ENCODE peak calls at places on chromosomes 2 and 18, in eight cellular contexts. Q is HepG2, T is A549, P is H54, J is sigmoid colon, W is IMR-90, S is lower leg skin, F is ovary. Y is an unnamed sample.

GRCh38 chr18:9595197-9595596 is 19.2 kb downstream of the PPP4R1 start:
- DNase-seq in P (no peak), Q (no peak), S (no peak), T (no peak), F (no peak), W (peak; percentile 53), J (no peak), Y (no peak)

GRCh38 chr2:127052068-127052770 is 54.7 kb downstream of the BIN1 start:
- DNase-seq in S (no peak), J (peak; percentile 60), T (no peak), F (peak; percentile 6), W (no peak), P (no peak), Q (no peak), Y (peak; percentile 12)

GRCh38 chr2:159090514-159091201 is 122.2 kb downstream of the TANC1 start:
- DNase-seq in F (no peak), J (no peak), W (peak; percentile 38), Q (no peak), P (peak; percentile 49), S (no peak), T (peak; percentile 13), Y (no peak)

GRCh38 chr2:12262681-12263436 is 453.9 kb upstream of the TRIB2 start:
- DNase-seq in T (no peak), P (no peak), F (peak; percentile 60), S (no peak), J (peak; percentile 77), Q (no peak), W (peak; percentile 77), Y (no peak)

GRCh38 chr18:57353137-57353939 is 981 bp downstream of the ST8SIA3 start:
- DNase-seq in P (no peak), S (no peak), J (no peak), T (no peak), W (no peak), F (no peak), Q (no peak), Y (no peak)

GRCh38 chr2:157460384-157460837 is 16.5 kb upstream of the CYTIP start:
- DNase-seq in S (no peak), F (no peak), P (no peak), T (peak; percentile 12), J (no peak), Q (peak; percentile 24), W (no peak), Y (no peak)

GRCh38 chr2:134398300-134398699 is 144.4 kb downstream of the MGAT5 start:
- DNase-seq in W (peak; percentile 91), S (no peak), F (no peak), Q (no peak), P (no peak), J (no peak), T (no peak), Y (no peak)

GRCh38 chr2:60410458-60411146 is 142.9 kb downstream of the BCL11A start:
- DNase-seq in Q (no peak), S (no peak), W (no peak), P (no peak), J (no peak), T (no peak), F (no peak), Y (no peak)

GRCh38 chr18:10299686-10300085 is 154.7 kb upstream of the APCDD1 start:
- DNase-seq in T (no peak), F (no peak), Q (no peak), P (no peak), W (no peak), S (no peak), J (no peak), Y (no peak)

DNA sequence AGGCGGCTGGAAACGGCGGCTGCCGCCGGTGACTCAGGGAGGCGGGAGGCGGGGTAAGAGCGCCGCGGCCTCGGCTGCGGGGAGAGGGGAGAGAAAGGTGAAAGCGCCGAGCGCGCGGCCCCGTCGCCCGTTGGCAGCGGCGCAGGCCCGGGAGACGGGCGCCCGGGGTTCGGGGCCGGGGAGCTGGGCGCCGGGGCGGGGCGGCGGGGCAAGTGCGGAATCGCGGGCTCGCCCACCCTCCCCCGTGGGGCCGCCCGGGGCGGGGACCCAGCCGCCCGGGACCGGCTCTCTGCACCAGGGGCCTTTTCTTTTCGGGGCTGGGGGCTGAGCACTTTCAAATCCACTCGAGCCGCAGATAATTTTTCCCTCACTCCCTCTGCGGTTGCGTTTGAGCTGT is 219 bp downstream of the KDM3A start:
- DNase-seq in T (no peak), F (no peak), P (no peak), S (no peak), Q (no peak), W (no peak), J (no peak), Y (no peak)
- TF ChIP-seq POLR2A in T (peak; percentile 93), F (no peak), P (peak; percentile 75), S (no peak), Q (peak; percentile 94), W (peak; percentile 95), J (no peak), Y (peak; percentile 83)

GRCh38 chr2:167862296-167862695 is 385.1 kb downstream of the STK39 start:
- DNase-seq in Q (no peak), F (no peak), J (no peak), S (no peak), T (no peak), P (no peak), W (no peak), Y (no peak)
- TF ChIP-seq POLR2A in Q (no peak), F (no peak), J (no peak), S (no peak), T (no peak), P (no peak), W (no peak), Y (no peak)

GRCh38 chr18:60936101-60936500 is 397.1 kb upstream of the CDH20 start:
- DNase-seq in T (no peak), S (no peak), F (no peak), J (no peak), Q (no peak), P (no peak), W (no peak), Y (no peak)
- TF ChIP-seq POLR2A in T (no peak), S (no peak), F (no peak), J (no peak), Q (no peak), P (no peak), W (no peak), Y (no peak)

GRCh38 chr2:164840930-164841718 is 499 bp downstream of the COBLL1 start:
- DNase-seq in S (peak; percentile 46), J (peak; percentile 85), P (peak; percentile 58), Q (peak; percentile 82), F (peak; percentile 77), W (peak; percentile 32), T (peak; percentile 60), Y (peak; percentile 32)
- TF ChIP-seq POLR2A in S (no peak), J (no peak), P (no peak), Q (peak; percentile 58), F (no peak), W (no peak), T (peak; percentile 31), Y (no peak)

GRCh38 chr2:84942964-84943421 is 28.0 kb upstream of the KCMF1 start:
- DNase-seq in S (no peak), Q (no peak), F (no peak), J (peak; percentile 12), P (no peak), T (no peak), W (peak; percentile 74), Y (no peak)
- TF ChIP-seq POLR2A in S (no peak), Q (no peak), F (no peak), J (no peak), P (no peak), T (no peak), W (no peak), Y (no peak)

DNA sequence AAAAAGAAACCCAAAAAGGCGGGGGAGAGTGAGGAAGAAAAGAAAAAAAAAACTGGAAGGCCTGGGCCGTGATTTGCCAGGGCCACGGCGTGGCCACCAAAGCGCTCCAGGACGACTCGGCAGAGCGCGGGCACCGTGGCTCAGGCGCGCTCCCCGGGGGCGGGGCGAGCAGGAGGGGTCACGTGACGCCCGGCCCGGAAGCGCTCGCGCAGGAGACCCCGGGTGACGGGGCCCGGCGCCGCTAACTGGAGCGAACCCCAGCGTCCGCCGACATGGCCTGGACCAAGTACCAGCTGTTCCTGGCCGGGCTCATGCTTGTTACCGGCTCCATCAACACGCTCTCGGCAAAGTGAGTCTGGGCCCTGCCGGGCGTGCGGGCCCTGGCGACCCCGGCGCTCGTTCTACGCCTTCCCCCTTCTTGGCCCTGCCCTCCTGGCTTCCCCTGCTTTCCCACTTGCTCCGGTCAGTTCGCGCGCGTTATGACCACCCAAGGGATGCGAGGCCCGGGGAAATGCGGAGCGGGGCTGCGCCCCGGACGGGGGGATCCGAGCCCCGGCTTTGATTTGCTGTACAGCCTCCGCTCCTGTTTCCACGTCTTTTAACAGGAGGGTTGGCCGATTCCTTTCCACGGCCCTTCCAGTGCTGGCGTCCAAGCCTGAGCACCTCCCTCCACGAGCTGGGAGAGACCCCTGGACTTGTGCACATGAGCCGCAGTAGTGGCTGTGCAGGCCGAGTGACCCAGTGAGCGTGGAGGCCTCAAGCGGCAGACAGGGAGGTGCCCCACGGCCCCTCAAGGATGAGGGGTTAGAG is at the start of gene SLC35F6:
- DNase-seq in J (peak; percentile 92), W (peak; percentile 67), Q (peak; percentile 71), P (peak; percentile 77), F (peak; percentile 77), S (peak; percentile 71), T (peak; percentile 88), Y (peak; percentile 95)
- TF ChIP-seq POLR2A in J (peak; percentile 83), W (peak; percentile 78), Q (peak; percentile 88), P (peak; percentile 79), F (peak; percentile 87), S (peak; percentile 80), T (peak; percentile 79), Y (peak; percentile 67)

Y was measured in GM12891.